ENCODE peak calls at places on chromosomes 5 and 9, in ten cellular contexts. One of them, this sample, is unnamed. For H3K4me1 and H3K27me3, the result is how much of the 10 kb centered on the place peaks cover.

GRCh38 chr9:121684381-121685145 is 33.1 kb downstream of the DAB2IP start:
- DNase-seq in adrenal gland: no peak
- DNase-seq in endothelial cell of umbilical vein: no peak
- DNase-seq in colonic mucosa: peak
- DNase-seq in heart right ventricle: peak
- DNase-seq in CD8-positive, alpha-beta T cell: no peak
- DNase-seq in endodermal cell: peak
- DNase-seq in CD8-positive, alpha-beta memory T cell: no peak
- DNase-seq in left ventricle myocardium inferior: no peak
- DNase-seq in GM23248: peak
- DNase-seq in this sample: peak

GRCh38 chr5:54018438-54018837 is 291.9 kb downstream of the ARL15 start:
- DNase-seq in adrenal gland: no peak
- DNase-seq in endothelial cell of umbilical vein: no peak
- DNase-seq in colonic mucosa: no peak
- DNase-seq in heart right ventricle: no peak
- DNase-seq in CD8-positive, alpha-beta T cell: no peak
- DNase-seq in endodermal cell: peak
- DNase-seq in CD8-positive, alpha-beta memory T cell: no peak
- DNase-seq in left ventricle myocardium inferior: no peak
- DNase-seq in GM23248: no peak
- DNase-seq in this sample: no peak

GRCh38 chr9:113463418-113464285 is at the start of gene RGS3:
- DNase-seq in adrenal gland: peak
- DNase-seq in endothelial cell of umbilical vein: peak
- DNase-seq in colonic mucosa: peak
- DNase-seq in heart right ventricle: peak
- DNase-seq in CD8-positive, alpha-beta T cell: no peak
- DNase-seq in endodermal cell: peak
- DNase-seq in CD8-positive, alpha-beta memory T cell: no peak
- DNase-seq in left ventricle myocardium inferior: peak
- DNase-seq in GM23248: no peak
- DNase-seq in this sample: peak

GRCh38 chr9:31908158-31908890 is 476.1 kb upstream of the ACO1 start:
- DNase-seq in adrenal gland: no peak
- DNase-seq in endothelial cell of umbilical vein: no peak
- DNase-seq in colonic mucosa: no peak
- DNase-seq in heart right ventricle: no peak
- DNase-seq in CD8-positive, alpha-beta T cell: no peak
- DNase-seq in endodermal cell: no peak
- DNase-seq in CD8-positive, alpha-beta memory T cell: no peak
- DNase-seq in left ventricle myocardium inferior: no peak
- DNase-seq in GM23248: peak
- DNase-seq in this sample: no peak

GRCh38 chr9:12695474-12695873 is 2.3 kb downstream of the TYRP1 start:
- DNase-seq in adrenal gland: no peak
- DNase-seq in endothelial cell of umbilical vein: no peak
- DNase-seq in colonic mucosa: no peak
- DNase-seq in heart right ventricle: no peak
- DNase-seq in CD8-positive, alpha-beta T cell: no peak
- DNase-seq in endodermal cell: no peak
- DNase-seq in CD8-positive, alpha-beta memory T cell: no peak
- DNase-seq in left ventricle myocardium inferior: peak
- DNase-seq in GM23248: peak
- DNase-seq in this sample: no peak

GRCh38 chr5:141558150-141558549 is 60.6 kb downstream of the DIAPH1 start:
- DNase-seq in adrenal gland: no peak
- DNase-seq in endothelial cell of umbilical vein: no peak
- DNase-seq in colonic mucosa: no peak
- DNase-seq in heart right ventricle: no peak
- DNase-seq in CD8-positive, alpha-beta T cell: no peak
- DNase-seq in endodermal cell: peak
- DNase-seq in CD8-positive, alpha-beta memory T cell: peak
- DNase-seq in left ventricle myocardium inferior: no peak
- DNase-seq in GM23248: peak
- DNase-seq in this sample: no peak

GRCh38 chr9:113875917-113876805 is at the start of gene ZNF618:
- DNase-seq in adrenal gland: peak
- DNase-seq in endothelial cell of umbilical vein: peak
- DNase-seq in colonic mucosa: no peak
- DNase-seq in heart right ventricle: peak
- DNase-seq in CD8-positive, alpha-beta T cell: peak
- DNase-seq in endodermal cell: peak
- DNase-seq in CD8-positive, alpha-beta memory T cell: peak
- DNase-seq in left ventricle myocardium inferior: peak
- DNase-seq in GM23248: peak
- DNase-seq in this sample: peak

GRCh38 chr9:18422296-18423036 is 51.5 kb upstream of the ADAMTSL1 start:
- DNase-seq in adrenal gland: no peak
- DNase-seq in endothelial cell of umbilical vein: no peak
- DNase-seq in colonic mucosa: no peak
- DNase-seq in heart right ventricle: no peak
- DNase-seq in CD8-positive, alpha-beta T cell: no peak
- DNase-seq in endodermal cell: no peak
- DNase-seq in CD8-positive, alpha-beta memory T cell: no peak
- DNase-seq in left ventricle myocardium inferior: no peak
- DNase-seq in GM23248: no peak
- DNase-seq in this sample: no peak

GRCh38 chr5:94021246-94021645 is 279.8 kb upstream of the POU5F2 start:
- DNase-seq in adrenal gland: peak
- DNase-seq in endothelial cell of umbilical vein: peak
- DNase-seq in colonic mucosa: peak
- DNase-seq in heart right ventricle: no peak
- DNase-seq in CD8-positive, alpha-beta T cell: no peak
- DNase-seq in endodermal cell: no peak
- DNase-seq in CD8-positive, alpha-beta memory T cell: no peak
- DNase-seq in left ventricle myocardium inferior: no peak
- DNase-seq in GM23248: peak
- DNase-seq in this sample: no peak

GRCh38 chr9:89453452-89453851 is 44.5 kb downstream of the SEMA4D start:
- DNase-seq in adrenal gland: no peak
- DNase-seq in endothelial cell of umbilical vein: no peak
- DNase-seq in colonic mucosa: no peak
- DNase-seq in heart right ventricle: no peak
- DNase-seq in CD8-positive, alpha-beta T cell: no peak
- DNase-seq in endodermal cell: no peak
- DNase-seq in CD8-positive, alpha-beta memory T cell: no peak
- DNase-seq in left ventricle myocardium inferior: no peak
- DNase-seq in GM23248: no peak
- DNase-seq in this sample: no peak

GRCh38 chr9:124012368-124013262 is 1.0 kb downstream of the LHX2 start:
- DNase-seq in adrenal gland: no peak
- DNase-seq in endothelial cell of umbilical vein: no peak
- DNase-seq in colonic mucosa: no peak
- DNase-seq in heart right ventricle: no peak
- DNase-seq in CD8-positive, alpha-beta T cell: no peak
- DNase-seq in endodermal cell: peak
- DNase-seq in CD8-positive, alpha-beta memory T cell: no peak
- DNase-seq in left ventricle myocardium inferior: no peak
- DNase-seq in GM23248: no peak
- DNase-seq in this sample: no peak

GRCh38 chr9:124011460-124012301 is at the start of gene LHX2:
- DNase-seq in adrenal gland: peak
- DNase-seq in endothelial cell of umbilical vein: peak
- DNase-seq in colonic mucosa: peak
- DNase-seq in heart right ventricle: peak
- DNase-seq in CD8-positive, alpha-beta T cell: no peak
- DNase-seq in endodermal cell: peak
- DNase-seq in CD8-positive, alpha-beta memory T cell: no peak
- DNase-seq in left ventricle myocardium inferior: peak
- DNase-seq in GM23248: peak
- DNase-seq in this sample: no peak

GRCh38 chr9:124015091-124015660 is 3.6 kb downstream of the LHX2 start:
- DNase-seq in adrenal gland: no peak
- DNase-seq in endothelial cell of umbilical vein: no peak
- DNase-seq in colonic mucosa: no peak
- DNase-seq in heart right ventricle: no peak
- DNase-seq in CD8-positive, alpha-beta T cell: no peak
- DNase-seq in endodermal cell: peak
- DNase-seq in CD8-positive, alpha-beta memory T cell: no peak
- DNase-seq in left ventricle myocardium inferior: no peak
- DNase-seq in GM23248: no peak
- DNase-seq in this sample: no peak

GRCh38 chr9:124014355-124015026 is 2.9 kb downstream of the LHX2 start:
- DNase-seq in adrenal gland: no peak
- DNase-seq in endothelial cell of umbilical vein: no peak
- DNase-seq in colonic mucosa: no peak
- DNase-seq in heart right ventricle: no peak
- DNase-seq in CD8-positive, alpha-beta T cell: no peak
- DNase-seq in endodermal cell: no peak
- DNase-seq in CD8-positive, alpha-beta memory T cell: no peak
- DNase-seq in left ventricle myocardium inferior: no peak
- DNase-seq in GM23248: no peak
- DNase-seq in this sample: no peak

GRCh38 chr9:124013263-124014211 is 2.0 kb downstream of the LHX2 start:
- DNase-seq in adrenal gland: no peak
- DNase-seq in endothelial cell of umbilical vein: no peak
- DNase-seq in colonic mucosa: no peak
- DNase-seq in heart right ventricle: no peak
- DNase-seq in CD8-positive, alpha-beta T cell: no peak
- DNase-seq in endodermal cell: peak
- DNase-seq in CD8-positive, alpha-beta memory T cell: no peak
- DNase-seq in left ventricle myocardium inferior: no peak
- DNase-seq in GM23248: no peak
- DNase-seq in this sample: no peak
- H3K4me1 ChIP-seq in adrenal gland: under half
- H3K4me1 ChIP-seq in endothelial cell of umbilical vein: under half
- H3K4me1 ChIP-seq in colonic mucosa: under half
- H3K4me1 ChIP-seq in heart right ventricle: half or more
- H3K4me1 ChIP-seq in CD8-positive, alpha-beta T cell: under half
- H3K4me1 ChIP-seq in endodermal cell: under half
- H3K4me1 ChIP-seq in CD8-positive, alpha-beta memory T cell: under half
- H3K4me1 ChIP-seq in left ventricle myocardium inferior: half or more
- H3K4me1 ChIP-seq in GM23248: under half
- H3K4me1 ChIP-seq in this sample: half or more

GRCh38 chr5:123186762-123187161 is 97.7 kb downstream of the PRDM6 start:
- DNase-seq in adrenal gland: no peak
- DNase-seq in endothelial cell of umbilical vein: no peak
- DNase-seq in colonic mucosa: no peak
- DNase-seq in heart right ventricle: no peak
- DNase-seq in CD8-positive, alpha-beta T cell: no peak
- DNase-seq in endodermal cell: no peak
- DNase-seq in CD8-positive, alpha-beta memory T cell: no peak
- DNase-seq in left ventricle myocardium inferior: no peak
- DNase-seq in GM23248: no peak
- DNase-seq in this sample: no peak
- H3K27me3 ChIP-seq in adrenal gland: under half
- H3K27me3 ChIP-seq in endothelial cell of umbilical vein: under half
- H3K27me3 ChIP-seq in colonic mucosa: under half
- H3K27me3 ChIP-seq in heart right ventricle: under half
- H3K27me3 ChIP-seq in CD8-positive, alpha-beta T cell: under half
- H3K27me3 ChIP-seq in endodermal cell: under half
- H3K27me3 ChIP-seq in CD8-positive, alpha-beta memory T cell: under half
- H3K27me3 ChIP-seq in left ventricle myocardium inferior: under half
- H3K27me3 ChIP-seq in GM23248: under half
- H3K27me3 ChIP-seq in this sample: under half

GRCh38 chr9:127543973-127544533 is 68.0 kb upstream of the STXBP1 start:
- DNase-seq in adrenal gland: no peak
- DNase-seq in endothelial cell of umbilical vein: no peak
- DNase-seq in colonic mucosa: no peak
- DNase-seq in heart right ventricle: no peak
- DNase-seq in CD8-positive, alpha-beta T cell: no peak
- DNase-seq in endodermal cell: no peak
- DNase-seq in CD8-positive, alpha-beta memory T cell: no peak
- DNase-seq in left ventricle myocardium inferior: no peak
- DNase-seq in GM23248: no peak
- DNase-seq in this sample: no peak
- H3K4me1 ChIP-seq in adrenal gland: under half
- H3K4me1 ChIP-seq in endothelial cell of umbilical vein: under half
- H3K4me1 ChIP-seq in colonic mucosa: under half
- H3K4me1 ChIP-seq in heart right ventricle: half or more
- H3K4me1 ChIP-seq in CD8-positive, alpha-beta T cell: under half
- H3K4me1 ChIP-seq in endodermal cell: under half
- H3K4me1 ChIP-seq in CD8-positive, alpha-beta memory T cell: under half
- H3K4me1 ChIP-seq in left ventricle myocardium inferior: half or more
- H3K4me1 ChIP-seq in GM23248: half or more
- H3K4me1 ChIP-seq in this sample: half or more

GRCh38 chr9:97501972-97502221 is 431 bp downstream of the TMOD1 start:
- DNase-seq in adrenal gland: no peak
- DNase-seq in endothelial cell of umbilical vein: no peak
- DNase-seq in colonic mucosa: no peak
- DNase-seq in heart right ventricle: no peak
- DNase-seq in CD8-positive, alpha-beta T cell: no peak
- DNase-seq in endodermal cell: peak
- DNase-seq in CD8-positive, alpha-beta memory T cell: no peak
- DNase-seq in left ventricle myocardium inferior: no peak
- DNase-seq in GM23248: no peak
- DNase-seq in this sample: no peak

GRCh38 chr9:97503862-97504210 is 2.4 kb downstream of the TMOD1 start:
- DNase-seq in adrenal gland: no peak
- DNase-seq in endothelial cell of umbilical vein: no peak
- DNase-seq in colonic mucosa: no peak
- DNase-seq in heart right ventricle: no peak
- DNase-seq in CD8-positive, alpha-beta T cell: no peak
- DNase-seq in endodermal cell: no peak
- DNase-seq in CD8-positive, alpha-beta memory T cell: no peak
- DNase-seq in left ventricle myocardium inferior: no peak
- DNase-seq in GM23248: no peak
- DNase-seq in this sample: no peak

GRCh38 chr9:97502984-97503861 is 1.8 kb downstream of the TMOD1 start:
- DNase-seq in adrenal gland: no peak
- DNase-seq in endothelial cell of umbilical vein: no peak
- DNase-seq in colonic mucosa: no peak
- DNase-seq in heart right ventricle: no peak
- DNase-seq in CD8-positive, alpha-beta T cell: no peak
- DNase-seq in endodermal cell: peak
- DNase-seq in CD8-positive, alpha-beta memory T cell: no peak
- DNase-seq in left ventricle myocardium inferior: no peak
- DNase-seq in GM23248: no peak
- DNase-seq in this sample: peak

GRCh38 chr9:97501177-97501971 is at the start of gene TMOD1:
- DNase-seq in adrenal gland: peak
- DNase-seq in endothelial cell of umbilical vein: peak
- DNase-seq in colonic mucosa: peak
- DNase-seq in heart right ventricle: peak
- DNase-seq in CD8-positive, alpha-beta T cell: peak
- DNase-seq in endodermal cell: peak
- DNase-seq in CD8-positive, alpha-beta memory T cell: no peak
- DNase-seq in left ventricle myocardium inferior: peak
- DNase-seq in GM23248: peak
- DNase-seq in this sample: peak

DNA sequence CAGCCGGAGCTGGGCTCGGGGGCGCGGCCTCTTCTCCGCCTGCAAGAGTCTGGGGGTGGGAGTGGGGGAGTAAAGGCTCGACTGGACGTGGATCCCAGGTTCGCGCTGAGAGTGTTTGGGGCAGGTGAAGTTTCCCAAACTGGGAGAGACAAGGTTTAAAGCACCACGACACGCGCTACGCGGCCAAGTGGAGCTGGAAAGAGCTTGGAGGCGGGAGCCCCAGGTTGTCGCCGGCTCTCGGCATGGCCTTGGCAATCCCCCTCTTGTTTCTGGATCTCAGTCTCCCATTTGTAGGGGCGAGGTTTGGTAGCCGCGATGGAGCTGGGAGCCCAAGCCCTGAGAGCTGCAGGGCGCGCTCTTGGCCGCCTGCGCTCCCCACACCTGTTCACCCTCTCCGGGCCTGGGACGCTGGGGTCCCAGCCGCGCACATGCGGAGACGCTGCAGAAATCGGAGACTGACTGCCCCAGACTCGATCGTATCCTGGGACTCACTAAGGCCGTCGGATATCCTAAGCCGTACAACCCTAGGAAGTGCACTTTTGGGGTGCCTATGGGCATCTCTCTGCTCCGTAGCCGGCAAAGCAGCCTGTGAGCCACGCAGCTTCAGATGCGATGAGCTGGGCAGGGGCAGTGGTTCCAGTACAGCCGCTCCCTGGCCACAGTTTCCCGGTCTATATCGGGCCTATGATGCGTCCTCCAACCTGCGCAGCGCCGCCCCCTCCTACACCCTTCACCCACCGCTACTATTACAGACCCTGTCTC is 937 bp downstream of the TMOD1 start:
- DNase-seq in adrenal gland: no peak
- DNase-seq in endothelial cell of umbilical vein: no peak
- DNase-seq in colonic mucosa: no peak
- DNase-seq in heart right ventricle: peak
- DNase-seq in CD8-positive, alpha-beta T cell: no peak
- DNase-seq in endodermal cell: peak
- DNase-seq in CD8-positive, alpha-beta memory T cell: no peak
- DNase-seq in left ventricle myocardium inferior: peak
- DNase-seq in GM23248: no peak
- DNase-seq in this sample: peak
- H3K27me3 ChIP-seq in adrenal gland: under half
- H3K27me3 ChIP-seq in endothelial cell of umbilical vein: half or more
- H3K27me3 ChIP-seq in colonic mucosa: under half
- H3K27me3 ChIP-seq in heart right ventricle: under half
- H3K27me3 ChIP-seq in CD8-positive, alpha-beta T cell: under half
- H3K27me3 ChIP-seq in endodermal cell: under half
- H3K27me3 ChIP-seq in CD8-positive, alpha-beta memory T cell: under half
- H3K27me3 ChIP-seq in left ventricle myocardium inferior: under half
- H3K27me3 ChIP-seq in GM23248: under half
- H3K27me3 ChIP-seq in this sample: half or more

This sample was measured in left lung.